ENCODE peak calls at places on chromosome 1, in four cellular contexts. O is progenitor cell of endocrine pancreas; U is HL-60; K is CD8-positive, alpha-beta T cell. W is an unnamed sample.

GRCh38 chr1:233025156-233025555 is 74.7 kb downstream of the NTPCR start:
- DNase-seq in O (peak; percentile 37), K (no peak), U (no peak), W (no peak)

GRCh38 chr1:147787765-147788164 is 27.4 kb upstream of the GJA5 start:
- DNase-seq in K (no peak), O (no peak), U (no peak), W (no peak)

GRCh38 chr1:62951441-62951840 is 167.5 kb downstream of the ATG4C start:
- DNase-seq in U (no peak), K (no peak), O (no peak), W (no peak)

GRCh38 chr1:90391116-90391515 is 326.0 kb downstream of the BARHL2 start:
- DNase-seq in K (no peak), U (no peak), O (no peak), W (no peak)

GRCh38 chr1:151579436-151580225 is 32.2 kb upstream of the SNX27 start:
- DNase-seq in K (no peak), O (no peak), U (no peak), W (no peak)

GRCh38 chr1:170765712-170766330 is 101.9 kb downstream of the PRRX1 start:
- DNase-seq in K (no peak), U (no peak), O (no peak), W (no peak)

GRCh38 chr1:181391297-181391905 is 91.9 kb upstream of the CACNA1E start:
- DNase-seq in K (no peak), U (no peak), O (no peak), W (no peak)

GRCh38 chr1:6113116-6113515 is 67.0 kb downstream of the CHD5 start:
- DNase-seq in K (no peak), O (no peak), U (no peak), W (no peak)

GRCh38 chr1:9687120-9687875 is 35.8 kb downstream of the PIK3CD start:
- DNase-seq in O (peak; percentile 53), K (peak; percentile 83), U (no peak), W (peak; percentile 90)

GRCh38 chr1:185041742-185042141 is 3.6 kb upstream of the RNF2 start:
- DNase-seq in O (no peak), U (no peak), K (no peak), W (no peak)

GRCh38 chr1:185045793-185046441 is 559 bp downstream of the RNF2 start:
- DNase-seq in K (peak; percentile 18), O (peak; percentile 36), U (no peak), W (no peak)

GRCh38 chr1:185044387-185044786 is 971 bp upstream of the RNF2 start:
- DNase-seq in K (no peak), O (no peak), U (no peak), W (no peak)

GRCh38 chr1:185046639-185047038 is 1.3 kb downstream of the RNF2 start:
- DNase-seq in O (no peak), U (no peak), K (no peak), W (no peak)

DNA sequence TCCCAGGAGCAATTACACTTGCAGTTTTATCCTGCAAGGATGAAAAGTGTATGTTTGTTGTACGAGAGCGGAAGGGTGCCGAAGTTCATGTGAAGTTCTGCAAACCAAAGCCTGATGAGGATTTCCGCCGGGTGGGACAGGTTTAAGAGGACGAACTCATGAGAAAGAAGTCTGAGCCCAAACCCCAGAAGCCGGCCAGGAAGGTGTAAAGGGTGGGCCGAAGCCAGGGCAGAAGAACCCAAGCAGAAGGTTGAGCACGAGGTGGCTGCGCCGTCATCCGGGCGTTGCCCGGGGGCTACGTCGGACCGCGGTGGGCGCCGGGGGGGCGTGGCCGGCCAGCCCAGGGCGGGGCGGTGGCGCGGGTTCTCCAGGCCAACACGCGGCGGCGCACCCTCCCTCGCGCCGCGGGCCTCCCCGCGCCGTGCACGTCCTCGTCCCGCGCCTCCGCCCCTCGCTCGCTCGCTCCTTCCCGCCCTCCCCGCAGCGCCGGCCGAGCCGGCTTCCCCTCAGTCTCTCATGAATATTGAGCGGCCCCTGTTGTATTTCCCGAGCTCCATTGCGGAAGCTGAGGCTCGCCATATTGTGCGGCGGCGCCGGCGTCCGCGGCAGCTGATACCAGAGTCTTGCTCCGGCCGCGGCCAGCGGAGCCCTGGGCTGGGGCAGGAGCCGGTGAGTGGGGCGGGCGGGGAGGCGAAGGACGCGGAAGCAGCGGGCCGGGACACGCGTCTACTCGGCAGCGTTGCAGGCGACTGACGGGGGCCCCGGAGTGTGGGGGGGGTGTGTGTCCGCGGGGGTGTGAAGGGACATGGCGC is at the start of gene RNF2:
- DNase-seq in O (peak; percentile 73), U (peak; percentile 57), K (peak; percentile 86), W (peak; percentile 75)
- TF ChIP-seq CTCF in O (no peak), U (no peak), K (no peak), W (no peak)

DNA sequence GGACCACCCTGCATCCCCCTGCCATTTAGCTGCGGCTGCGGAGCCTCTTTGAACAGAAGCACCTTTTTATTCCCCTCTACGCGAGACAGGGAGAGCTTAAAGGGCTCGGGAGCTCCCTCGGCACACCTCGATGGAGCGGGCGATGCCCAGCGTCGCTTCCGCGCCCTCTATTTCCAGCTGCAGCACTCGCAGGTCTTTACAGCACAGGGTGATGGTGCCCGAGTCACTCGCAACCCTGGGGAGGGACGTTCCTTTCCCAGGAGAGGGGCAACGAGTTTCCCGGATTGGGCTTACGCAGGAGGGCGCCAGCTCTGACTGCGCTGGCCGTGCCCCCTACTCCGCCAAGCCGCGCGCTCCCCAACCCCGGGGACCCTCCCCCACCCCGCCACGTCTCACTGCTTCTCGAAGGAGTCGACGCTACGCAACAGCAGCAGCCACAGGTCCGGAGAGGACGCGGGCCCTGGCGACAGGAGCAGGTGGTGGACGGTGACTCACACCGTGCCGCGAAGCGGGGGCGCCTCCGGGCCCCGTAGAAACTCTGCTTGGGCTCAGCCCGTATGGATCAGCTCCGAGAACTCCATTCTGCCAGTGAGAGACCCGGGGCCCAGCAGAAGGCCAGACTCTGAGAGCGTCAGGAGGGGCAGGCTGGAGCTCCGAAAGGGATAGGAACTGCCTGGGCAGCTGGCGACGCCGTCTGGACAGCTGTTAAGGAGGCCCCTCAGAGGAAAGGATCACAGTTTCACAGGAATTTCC is 5.8 kb upstream of the FAM167B start:
- DNase-seq in O (peak; percentile 39), K (peak; percentile 48), U (no peak), W (peak; percentile 57)
- TF ChIP-seq CTCF in O (no peak), K (no peak), U (no peak), W (no peak)

DNA sequence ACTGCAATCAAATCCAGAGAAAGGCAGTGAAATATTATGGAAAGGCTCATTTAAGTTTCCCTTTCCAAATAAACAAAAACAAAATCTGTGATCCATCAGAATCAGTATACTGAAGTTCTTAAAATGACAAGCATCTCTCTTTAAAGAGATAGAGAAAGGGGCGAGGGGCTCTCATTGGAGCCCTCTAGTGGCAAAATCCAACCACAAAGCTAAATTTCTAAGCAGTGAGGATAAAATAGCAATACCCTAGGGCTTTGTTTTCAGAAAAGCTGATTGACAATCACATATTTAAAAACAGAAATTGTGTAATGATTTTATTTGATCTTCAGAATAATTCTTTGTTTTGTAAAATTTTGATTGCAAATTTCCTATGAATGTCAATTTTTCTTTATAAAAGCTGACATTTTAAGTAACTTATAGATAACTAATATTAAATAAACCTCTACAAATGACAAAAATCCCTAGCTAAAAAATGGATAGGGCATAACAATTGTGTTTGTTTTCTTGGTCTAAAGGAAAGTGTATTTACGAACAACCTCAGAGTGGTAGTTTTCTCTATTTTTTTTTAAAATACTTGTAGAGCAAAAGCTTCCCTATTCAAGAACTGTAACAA is 138.2 kb downstream of the COL24A1 start:
- DNase-seq in O (no peak), K (no peak), U (peak; percentile 10), W (no peak)
- TF ChIP-seq CTCF in O (peak; percentile 85), K (peak; percentile 59), U (peak; percentile 38), W (peak; percentile 85)

DNA sequence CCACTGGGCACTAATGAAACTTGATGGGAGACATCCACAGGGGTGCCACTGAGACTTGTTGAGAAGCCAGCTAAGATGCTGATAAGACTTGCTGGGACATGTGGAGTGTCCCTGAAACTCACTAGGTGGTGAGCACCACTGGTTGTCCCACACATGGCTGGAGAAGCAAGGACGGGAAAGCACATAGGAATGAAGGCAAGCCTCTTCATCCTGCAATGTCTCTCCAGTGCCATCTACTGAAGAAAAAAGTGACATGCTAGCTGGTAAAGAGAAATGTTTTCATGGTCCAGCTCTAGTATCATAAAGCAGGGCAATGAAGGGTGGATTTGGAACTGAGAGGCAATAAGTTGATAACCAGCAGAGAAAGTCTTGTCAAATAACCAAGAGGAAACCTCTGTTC is 283.0 kb downstream of the PAPPA2 start:
- DNase-seq in O (no peak), K (no peak), U (no peak), W (no peak)
- TF ChIP-seq CTCF in O (no peak), K (no peak), U (no peak), W (no peak)

GRCh38 chr1:98002288-98002687 is 81.5 kb upstream of the DPYD start:
- DNase-seq in K (no peak), U (no peak), O (no peak), W (no peak)

GRCh38 chr1:98003442-98003841 is 82.6 kb upstream of the DPYD start:
- DNase-seq in O (no peak), K (no peak), U (no peak), W (no peak)

GRCh38 chr1:98005326-98006010 is 84.6 kb upstream of the DPYD start:
- DNase-seq in K (no peak), U (no peak), O (no peak), W (no peak)

GRCh38 chr1:97999320-97999719 is 78.5 kb upstream of the DPYD start:
- DNase-seq in O (no peak), U (no peak), K (no peak), W (no peak)

GRCh38 chr1:98001764-98002163 is 80.9 kb upstream of the DPYD start:
- DNase-seq in O (no peak), K (no peak), U (no peak), W (no peak)
- TF ChIP-seq CTCF in O (no peak), K (no peak), U (no peak), W (no peak)

GRCh38 chr1:115669002-115669673 is 27.4 kb downstream of the VANGL1 start:
- DNase-seq in O (no peak), K (no peak), U (no peak), W (no peak)
- TF ChIP-seq CTCF in O (no peak), K (no peak), U (no peak), W (no peak)

GRCh38 chr1:108033486-108034081 is 68.6 kb upstream of the VAV3 start:
- DNase-seq in O (no peak), K (no peak), U (no peak), W (no peak)

GRCh38 chr1:108034396-108034795 is 69.4 kb upstream of the VAV3 start:
- DNase-seq in K (no peak), U (no peak), O (no peak), W (no peak)

GRCh38 chr1:108027389-108027788 is 62.4 kb upstream of the VAV3 start:
- DNase-seq in K (no peak), O (no peak), U (no peak), W (no peak)

DNA sequence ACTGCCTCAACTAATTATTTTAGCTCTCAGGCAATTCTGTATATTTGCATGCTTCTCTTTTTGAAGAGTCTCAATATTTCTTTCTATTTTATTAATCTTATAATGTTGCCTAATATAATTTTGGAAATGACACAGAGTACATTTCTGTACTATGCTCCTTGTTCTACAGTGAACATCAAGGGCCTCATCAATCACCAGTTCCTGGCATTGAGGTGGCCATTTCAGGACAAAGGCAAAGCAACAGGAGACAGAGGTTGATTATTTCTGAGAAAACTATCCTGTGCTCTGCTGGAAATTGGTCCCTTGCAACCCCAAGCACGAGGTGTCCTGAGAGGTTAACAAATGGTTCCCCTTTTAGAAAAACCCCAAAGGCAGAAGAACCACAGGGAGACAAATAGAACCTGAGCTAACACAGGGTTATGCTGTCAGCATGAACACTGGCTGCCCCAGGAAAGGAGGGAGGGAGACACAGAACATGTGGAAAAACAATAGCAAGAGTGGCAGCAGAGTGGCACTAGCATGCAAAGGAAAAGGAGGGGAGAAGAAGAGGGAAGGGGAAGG is 63.9 kb upstream of the VAV3 start:
- DNase-seq in U (no peak), O (no peak), K (no peak), W (no peak)
- TF ChIP-seq CTCF in U (no peak), O (no peak), K (no peak), W (no peak)

W was measured in CD14-positive monocyte.